ENCODE peak calls at places on chromosome 21, in seven cellular contexts. M is mucosa of gallbladder, K is NCI-H1417 treated with DMSO at 0.1 percent for 48 hours, G is HFFc6, W is brain microvascular endothelial cell, V is ACHN, Z is astrocyte of the spinal cord. L is an unnamed sample.

GRCh38 chr21:36478941-36479340 is 981 bp downstream of the CLDN14 start:
- DNase-seq in K (no peak), Z (no peak), W (peak), M (no peak), V (no peak), G (no peak), L (no peak)

GRCh38 chr21:32770514-32771133 is 931 bp downstream of the PAXBP1 start:
- DNase-seq in M (no peak), V (peak), G (peak), K (no peak), Z (peak), W (peak), L (peak)

GRCh38 chr21:15449556-15449955 is 280.2 kb upstream of the USP25 start:
- DNase-seq in Z (no peak), K (no peak), M (no peak), W (no peak), V (no peak), G (no peak), L (no peak)

GRCh38 chr21:25638634-25639166 is 358 bp upstream of the JAM2 start:
- DNase-seq in W (no peak), M (no peak), Z (peak), V (no peak), K (no peak), G (no peak), L (no peak)

GRCh38 chr21:27649746-27650145 is 682.9 kb upstream of the ADAMTS5 start:
- DNase-seq in M (no peak), Z (no peak), W (no peak), K (no peak), V (no peak), G (peak), L (no peak)

GRCh38 chr21:26850116-26850643 is 5.0 kb upstream of the ADAMTS1 start:
- DNase-seq in G (peak), Z (peak), V (peak), K (peak), M (no peak), W (no peak), L (no peak)

GRCh38 chr21:17818158-17819113 is 720 bp downstream of the C21orf91 start:
- DNase-seq in W (peak), K (no peak), M (peak), G (peak), Z (peak), V (peak), L (peak)

GRCh38 chr21:46149205-46149901 is 6.0 kb downstream of the FTCD start:
- DNase-seq in W (no peak), Z (no peak), K (no peak), G (no peak), M (no peak), V (no peak), L (peak)

GRCh38 chr21:38721983-38722382 is 83.7 kb upstream of the ETS2 start:
- DNase-seq in Z (no peak), K (no peak), W (peak), G (no peak), V (no peak), M (no peak), L (no peak)

GRCh38 chr21:41766883-41767605 is at the start of gene RIPK4:
- DNase-seq in G (peak), Z (peak), M (peak), W (no peak), K (peak), V (peak), L (peak)

GRCh38 chr21:46500224-46500861 is 41.7 kb downstream of the DIP2A start:
- DNase-seq in G (peak), Z (peak), K (no peak), M (no peak), V (peak), W (no peak), L (no peak)

GRCh38 chr21:37870229-37870628 is 46.0 kb downstream of the KCNJ6 start:
- DNase-seq in V (no peak), K (no peak), W (no peak), G (no peak), Z (no peak), M (no peak), L (no peak)

GRCh38 chr21:32256873-32257620 is 21.8 kb downstream of the MIS18A start:
- DNase-seq in W (peak), Z (peak), M (peak), K (peak), V (peak), G (peak), L (peak)

GRCh38 chr21:27513016-27513415 is 546.1 kb upstream of the ADAMTS5 start:
- DNase-seq in V (no peak), K (no peak), W (peak), G (no peak), Z (no peak), M (no peak), L (no peak)

GRCh38 chr21:46532080-46532479 is 72.8 kb downstream of the S100B start:
- DNase-seq in Z (no peak), W (no peak), M (no peak), K (no peak), V (no peak), G (no peak), L (no peak)

GRCh38 chr21:31182231-31183129 is 144.2 kb upstream of the KRTAP19-8 start:
- DNase-seq in V (no peak), M (no peak), W (no peak), G (no peak), K (no peak), Z (no peak), L (no peak)

GRCh38 chr21:34797202-34797527 is 128.4 kb downstream of the CLIC6 start:
- DNase-seq in K (no peak), Z (no peak), W (no peak), V (no peak), M (no peak), G (no peak), L (no peak)